ENCODE peak calls at places on chromosomes 12 and 14, in five cellular contexts. B is adrenal gland, Y is upper lobe of right lung, K is colonic mucosa, V is thoracic aorta. C is an unnamed sample.

GRCh38 chr12:111216387-111217159 is 152.3 kb downstream of the PHETA1 start:
- DNase-seq in B (no peak), Y (no peak), K (no peak), V (no peak), C (no peak)

GRCh38 chr14:69666698-69667211 is 55.4 kb downstream of the SUSD6 start:
- DNase-seq in B (no peak), Y (no peak), K (no peak), V (no peak), C (no peak)

GRCh38 chr12:1697253-1697652 is 6.4 kb downstream of the ADIPOR2 start:
- DNase-seq in B (no peak), Y (no peak), K (no peak), V (no peak), C (no peak)

GRCh38 chr14:93078830-93079229 is 36.9 kb downstream of the ITPK1 start:
- DNase-seq in B (peak; percentile 43), Y (no peak), K (no peak), V (no peak), C (no peak)

GRCh38 chr14:64605926-64606685 is 56.3 kb downstream of the PPP1R36 start:
- DNase-seq in B (no peak), Y (no peak), K (no peak), V (no peak), C (no peak)

GRCh38 chr12:14621821-14622220 is 54.1 kb upstream of the PLBD1 start:
- DNase-seq in B (no peak), Y (no peak), K (no peak), V (no peak), C (no peak)

GRCh38 chr12:91179315-91179714 is 3.3 kb downstream of the DCN start:
- DNase-seq in B (no peak), Y (no peak), K (no peak), V (no peak), C (no peak)

GRCh38 chr12:104490221-104490620 is 33.5 kb downstream of the CHST11 start:
- DNase-seq in B (no peak), Y (no peak), K (no peak), V (no peak), C (no peak)

GRCh38 chr14:89466460-89466859 is 49.4 kb upstream of the FOXN3 start:
- DNase-seq in B (no peak), Y (no peak), K (no peak), V (no peak), C (no peak)

GRCh38 chr14:89469210-89470198 is 52.5 kb upstream of the FOXN3 start:
- DNase-seq in B (no peak), Y (no peak), K (no peak), V (no peak), C (no peak)

GRCh38 chr14:89466939-89467338 is 49.9 kb upstream of the FOXN3 start:
- DNase-seq in B (no peak), Y (no peak), K (no peak), V (no peak), C (no peak)

GRCh38 chr14:89465894-89466293 is 48.9 kb upstream of the FOXN3 start:
- DNase-seq in B (no peak), Y (no peak), K (no peak), V (no peak), C (no peak)
- TF ChIP-seq CTCF in B (no peak), Y (no peak), K (no peak), V (no peak), C (no peak)

DNA sequence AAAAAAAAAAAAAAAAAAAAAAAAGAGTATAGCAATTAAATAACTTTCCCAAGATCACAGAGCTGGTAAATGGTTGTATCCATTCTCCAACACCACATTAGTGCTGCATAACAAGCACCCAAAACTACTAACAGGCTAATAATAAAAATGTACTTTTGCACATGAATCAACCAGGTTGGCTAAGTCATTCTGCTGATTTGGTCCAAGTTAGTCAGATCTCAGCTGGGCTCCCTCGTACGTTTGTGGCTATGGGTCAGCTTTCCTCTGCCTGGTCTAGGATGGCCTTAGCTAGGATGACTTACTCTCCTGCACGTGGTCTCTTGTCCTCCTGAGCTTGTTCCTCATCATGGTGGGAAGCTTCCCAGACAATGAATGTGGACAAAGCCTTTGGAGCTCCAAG is 7.9 kb upstream of the PLEKHG6 start:
- DNase-seq in B (no peak), Y (no peak), K (no peak), V (no peak), C (no peak)
- H3K36me3 ChIP-seq in B (no peaks in the 10 kb centered on the region), Y (no peaks in the 10 kb centered on the region), K (no peaks in the 10 kb centered on the region), V (no peaks in the 10 kb centered on the region), C (no peaks in the 10 kb centered on the region)

GRCh38 chr12:69002969-69003368 is 70.0 kb upstream of the CPM start:
- DNase-seq in B (no peak), Y (no peak), K (no peak), V (no peak), C (no peak)

GRCh38 chr12:69007166-69007857 is 74.3 kb upstream of the CPM start:
- DNase-seq in B (no peak), Y (no peak), K (peak; percentile 62), V (no peak), C (no peak)

GRCh38 chr12:69008510-69008909 is 75.5 kb upstream of the CPM start:
- DNase-seq in B (no peak), Y (no peak), K (no peak), V (no peak), C (no peak)

GRCh38 chr12:69007858-69008314 is 74.9 kb upstream of the CPM start:
- DNase-seq in B (no peak), Y (no peak), K (no peak), V (no peak), C (no peak)
- H3K4me3 ChIP-seq in B (no peak overlapping the region), Y (no peak overlapping the region), K (no peak overlapping the region), V (no peak overlapping the region), C (no peak overlapping the region)

GRCh38 chr12:48336066-48336465 is 14.7 kb downstream of the ZNF641 start:
- DNase-seq in B (no peak), Y (no peak), K (no peak), V (no peak), C (no peak)

GRCh38 chr12:48336564-48336963 is 14.2 kb downstream of the ZNF641 start:
- DNase-seq in B (no peak), Y (no peak), K (no peak), V (no peak), C (no peak)

GRCh38 chr12:48329199-48329939 is 21.4 kb downstream of the ZNF641 start:
- DNase-seq in B (no peak), Y (no peak), K (no peak), V (no peak), C (no peak)

GRCh38 chr12:48334807-48335206 is 15.9 kb downstream of the ZNF641 start:
- DNase-seq in B (no peak), Y (no peak), K (no peak), V (no peak), C (no peak)

GRCh38 chr12:48331389-48331788 is 19.3 kb downstream of the ZNF641 start:
- DNase-seq in B (no peak), Y (no peak), K (no peak), V (no peak), C (no peak)
- TF ChIP-seq CTCF in B (no peak), Y (no peak), K (no peak), V (no peak), C (no peak)

GRCh38 chr14:39293629-39294028 is 59.9 kb downstream of the MIA2 start:
- DNase-seq in B (no peak), Y (no peak), K (no peak), V (no peak), C (no peak)
- H3K36me3 ChIP-seq in B (peaks cover 31% of the 10 kb centered on the region), Y (peaks cover 73% of the 10 kb centered on the region), K (peaks cover 22% of the 10 kb centered on the region), V (peaks cover 19% of the 10 kb centered on the region), C (peaks cover 9% of the 10 kb centered on the region)

GRCh38 chr12:101866615-101867373 is 10.6 kb upstream of the DRAM1 start:
- DNase-seq in B (no peak), Y (no peak), K (no peak), V (no peak), C (no peak)

GRCh38 chr12:101863971-101864370 is 13.4 kb upstream of the DRAM1 start:
- DNase-seq in B (no peak), Y (no peak), K (no peak), V (no peak), C (no peak)

GRCh38 chr12:101859664-101860607 is 17.4 kb upstream of the DRAM1 start:
- DNase-seq in B (no peak), Y (no peak), K (no peak), V (no peak), C (no peak)

GRCh38 chr12:101857043-101857558 is 20.3 kb upstream of the DRAM1 start:
- DNase-seq in B (no peak), Y (no peak), K (no peak), V (no peak), C (no peak)

GRCh38 chr12:101862245-101862644 is 15.1 kb upstream of the DRAM1 start:
- DNase-seq in B (no peak), Y (no peak), K (no peak), V (no peak), C (no peak)
- H3K4me3 ChIP-seq in B (no peak overlapping the region), Y (no peak overlapping the region), K (no peak overlapping the region), V (no peak overlapping the region), C (no peak overlapping the region)

DNA sequence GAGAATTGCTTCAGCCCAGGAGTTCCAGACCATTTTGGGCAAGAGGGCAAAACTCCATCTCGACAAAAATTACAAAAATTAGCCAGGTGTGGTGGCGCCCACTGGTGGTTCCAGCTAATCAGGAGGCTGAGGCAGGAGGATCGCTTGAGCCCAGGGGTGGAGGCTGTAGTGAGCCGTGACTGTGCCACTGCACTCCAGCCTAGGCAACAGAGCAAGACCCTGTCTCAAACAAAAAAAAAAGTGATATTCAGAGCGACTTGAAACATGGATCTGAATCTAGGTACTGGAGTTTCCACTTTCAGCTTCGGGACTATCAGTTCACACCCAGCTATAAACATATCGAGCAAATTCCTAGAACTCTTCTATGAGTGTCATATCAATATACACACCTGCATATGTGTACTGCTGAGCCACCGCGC is 16.3 kb upstream of the RNF34 start:
- DNase-seq in B (no peak), Y (no peak), K (no peak), V (no peak), C (no peak)
- TF ChIP-seq CTCF in B (no peak), Y (no peak), K (no peak), V (no peak), C (no peak)

C was measured in pancreas.